ENCODE peak calls at places on chromosomes 16 and 17, in five cellular contexts. U is pancreas; Z is endothelial cell of umbilical vein; D is CD8-positive, alpha-beta memory T cell; W is testis. Q is an unnamed sample. For H3K9me3, the result is how much of the 10 kb centered on the place peaks cover.

GRCh38 chr16:1332618-1333148 is 762 bp upstream of the BAIAP3 start:
- DNase-seq in U (no peak), Z (no peak), D (no peak), W (no peak), Q (no peak)

GRCh38 chr17:2084129-2084765 is 29.3 kb downstream of the HIC1 start:
- DNase-seq in U (no peak), Z (peak), D (no peak), W (peak), Q (no peak)

GRCh38 chr16:49557070-49557446 is 183.5 kb downstream of the C16orf78 start:
- DNase-seq in U (no peak), Z (no peak), D (no peak), W (no peak), Q (no peak)

GRCh38 chr17:19724501-19725420 is 8.4 kb upstream of the SLC47A2 start:
- DNase-seq in U (peak), Z (peak), D (peak), W (peak), Q (no peak)

GRCh38 chr16:86653289-86654006 is 75.1 kb downstream of the FOXL1 start:
- DNase-seq in U (no peak), Z (no peak), D (no peak), W (no peak), Q (no peak)

GRCh38 chr17:78789663-78790181 is 7.6 kb upstream of the CYTH1 start:
- DNase-seq in U (peak), Z (no peak), D (peak), W (peak), Q (no peak)

GRCh38 chr17:36505171-36505570 is 18.7 kb downstream of the ZNHIT3 start:
- DNase-seq in U (no peak), Z (no peak), D (no peak), W (no peak), Q (no peak)

GRCh38 chr17:67421869-67422273 is 44.8 kb downstream of the PITPNC1 start:
- DNase-seq in U (no peak), Z (peak), D (peak), W (no peak), Q (no peak)

GRCh38 chr16:11535494-11535893 is 51.2 kb downstream of the LITAF start:
- DNase-seq in U (no peak), Z (no peak), D (no peak), W (no peak), Q (no peak)

GRCh38 chr17:40419559-40420331 is 2.0 kb upstream of the TOP2A start:
- DNase-seq in U (no peak), Z (peak), D (no peak), W (no peak), Q (no peak)

GRCh38 chr16:67157106-67157748 is 2.5 kb downstream of the TRADD start:
- DNase-seq in U (no peak), Z (no peak), D (no peak), W (no peak), Q (no peak)

GRCh38 chr17:78488867-78489634 is 88.1 kb downstream of the DNAH17 start:
- DNase-seq in U (no peak), Z (no peak), D (no peak), W (no peak), Q (no peak)

GRCh38 chr16:54446639-54447038 is 160.1 kb upstream of the IRX3 start:
- DNase-seq in U (no peak), Z (no peak), D (no peak), W (peak), Q (no peak)

GRCh38 chr17:2214887-2215615 is 88.5 kb downstream of the SMG6 start:
- DNase-seq in U (no peak), Z (peak), D (no peak), W (peak), Q (no peak)

GRCh38 chr17:16273499-16273898 is 56.5 kb downstream of the PIGL start:
- DNase-seq in U (no peak), Z (peak), D (no peak), W (no peak), Q (no peak)

GRCh38 chr16:87457724-87458423 is 35.0 kb downstream of the ZCCHC14 start:
- DNase-seq in U (no peak), Z (peak), D (no peak), W (no peak), Q (no peak)

GRCh38 chr16:47731252-47731651 is 270.1 kb downstream of the PHKB start:
- DNase-seq in U (no peak), Z (no peak), D (no peak), W (no peak), Q (no peak)

GRCh38 chr16:57996406-57997175 is 3.9 kb downstream of the ZNF319 start:
- DNase-seq in U (no peak), Z (no peak), D (no peak), W (no peak), Q (no peak)

GRCh38 chr17:66541461-66542182 is 239.2 kb downstream of the PRKCA start:
- DNase-seq in U (no peak), Z (no peak), D (no peak), W (peak), Q (no peak)

GRCh38 chr17:82933911-82934310 is 94.1 kb upstream of the ZNF750 start:
- DNase-seq in U (peak), Z (no peak), D (no peak), W (no peak), Q (peak)

GRCh38 chr17:66302761-66303626 is 581 bp downstream of the PRKCA start:
- DNase-seq in U (peak), Z (peak), D (peak), W (peak), Q (peak)

GRCh38 chr16:67892899-67893790 is at the start of gene PSKH1:
- DNase-seq in U (peak), Z (peak), D (peak), W (peak), Q (peak)

GRCh38 chr17:18278867-18279266 is 18.4 kb downstream of the MIEF2 start:
- DNase-seq in U (no peak), Z (no peak), D (no peak), W (no peak), Q (no peak)

GRCh38 chr17:14340968-14341412 is 40.1 kb downstream of the HS3ST3B1 start:
- DNase-seq in U (no peak), Z (no peak), D (no peak), W (no peak), Q (no peak)

GRCh38 chr16:84176192-84177053 is 10.4 kb downstream of the TAF1C start:
- DNase-seq in U (no peak), Z (no peak), D (no peak), W (no peak), Q (no peak)

GRCh38 chr16:54055864-54056263 is 230.7 kb downstream of the IRX3 start:
- DNase-seq in U (no peak), Z (peak), D (no peak), W (no peak), Q (no peak)

GRCh38 chr16:15811778-15812750 is 44.8 kb downstream of the MYH11 start:
- DNase-seq in U (no peak), Z (no peak), D (no peak), W (peak), Q (no peak)

GRCh38 chr17:10059684-10060211 is 138.7 kb downstream of the GAS7 start:
- DNase-seq in U (no peak), Z (no peak), D (no peak), W (no peak), Q (no peak)

GRCh38 chr16:27786221-27786848 is 236.4 kb downstream of the KATNIP start:
- DNase-seq in U (no peak), Z (no peak), D (no peak), W (no peak), Q (no peak)

GRCh38 chr16:12639044-12639443 is 164.6 kb downstream of the CPPED1 start:
- DNase-seq in U (no peak), Z (no peak), D (no peak), W (peak), Q (no peak)

DNA sequence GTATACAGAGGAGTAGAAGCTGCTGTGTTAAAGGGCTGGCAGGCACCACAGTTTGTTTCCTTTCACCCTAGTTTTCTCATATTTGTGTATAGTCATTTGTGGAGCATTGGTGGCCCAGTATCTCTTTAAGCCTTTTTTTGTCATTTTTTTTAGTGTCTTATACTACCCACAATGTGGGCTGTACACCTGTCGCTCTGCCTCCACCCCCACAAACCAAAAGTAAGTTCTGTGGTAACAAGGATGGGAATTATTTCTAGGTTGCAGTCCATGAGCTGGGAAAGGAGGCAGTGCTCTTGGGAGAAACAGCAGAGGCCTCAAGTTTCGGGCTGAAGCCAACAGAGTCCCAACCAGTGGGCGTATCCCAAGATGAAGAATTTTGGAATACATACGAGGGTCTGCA is 6.2 kb downstream of the ZNF75A start:
- DNase-seq in U (no peak), Z (no peak), D (no peak), W (no peak), Q (no peak)
- H3K9me3 ChIP-seq in U (under half), Z (under half), D (half or more), W (under half), Q (under half)

GRCh38 chr16:71453051-71453450 is 9.0 kb downstream of the ZNF23 start:
- DNase-seq in U (no peak), Z (no peak), D (no peak), W (no peak), Q (no peak)
- H3K9me3 ChIP-seq in U (under half), Z (under half), D (under half), W (under half), Q (under half)

GRCh38 chr16:35452471-35452870 is 1993.1 kb downstream of the TP53TG3F start:
- DNase-seq in U (no peak), Z (no peak), D (no peak), W (no peak), Q (no peak)
- H3K9me3 ChIP-seq in U (under half), Z (under half), D (under half), W (under half), Q (under half)

GRCh38 chr16:4704913-4705312 is 11.6 kb downstream of the NUDT16L1 start:
- DNase-seq in U (peak), Z (no peak), D (no peak), W (no peak), Q (no peak)
- H3K9me3 ChIP-seq in U (under half), Z (under half), D (under half), W (under half), Q (under half)

GRCh38 chr16:85422124-85422373 is 191.1 kb upstream of the GSE1 start:
- DNase-seq in U (no peak), Z (no peak), D (no peak), W (no peak), Q (peak)
- H3K9me3 ChIP-seq in U (under half), Z (under half), D (under half), W (under half), Q (under half)

GRCh38 chr16:35196313-35196712 is 1736.9 kb downstream of the TP53TG3F start:
- DNase-seq in U (peak), Z (no peak), D (no peak), W (no peak), Q (no peak)

GRCh38 chr16:35195864-35196216 is 1736.4 kb downstream of the TP53TG3F start:
- DNase-seq in U (peak), Z (no peak), D (no peak), W (no peak), Q (no peak)

GRCh38 chr16:35193956-35194355 is 1734.5 kb downstream of the TP53TG3F start:
- DNase-seq in U (no peak), Z (no peak), D (no peak), W (no peak), Q (no peak)

GRCh38 chr16:35195173-35195863 is 1735.9 kb downstream of the TP53TG3F start:
- DNase-seq in U (peak), Z (no peak), D (no peak), W (no peak), Q (no peak)

GRCh38 chr16:35194681-35195080 is 1735.3 kb downstream of the TP53TG3F start:
- DNase-seq in U (no peak), Z (no peak), D (no peak), W (no peak), Q (no peak)
- H3K9me3 ChIP-seq in U (under half), Z (under half), D (under half), W (under half), Q (under half)

DNA sequence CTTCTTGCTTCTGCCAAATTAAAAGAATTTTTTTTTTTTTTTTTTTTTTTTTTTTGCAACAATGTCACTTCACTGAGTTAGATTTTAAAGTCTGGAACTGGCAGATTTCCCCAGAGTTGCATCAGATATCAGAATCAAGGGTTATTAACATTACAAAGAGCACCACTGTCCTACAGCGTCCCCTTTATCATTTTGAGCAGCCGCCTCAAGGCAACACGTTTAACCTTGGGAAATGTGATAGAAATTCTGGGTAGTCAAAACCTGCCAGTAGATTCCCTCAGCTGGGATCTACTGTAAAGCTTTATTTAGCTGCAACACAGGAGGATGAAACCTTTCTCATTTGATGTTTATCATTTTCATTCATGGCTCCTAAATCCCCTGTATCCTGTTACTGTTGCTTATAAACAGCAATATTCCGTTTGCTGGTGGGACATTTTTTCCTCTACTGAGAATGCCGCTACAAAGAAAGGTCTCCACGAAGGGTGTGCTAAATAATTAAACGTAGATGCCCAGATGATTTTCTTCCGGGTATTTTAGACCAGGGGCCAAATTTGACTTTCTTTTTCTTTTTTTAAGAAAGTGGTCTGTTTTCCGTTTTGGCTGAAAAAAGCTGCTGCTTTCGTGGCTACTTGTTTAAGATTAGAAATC is 436.1 kb upstream of the GOT2 start:
- DNase-seq in U (no peak), Z (no peak), D (no peak), W (peak), Q (no peak)
- H3K9me3 ChIP-seq in U (under half), Z (under half), D (under half), W (under half), Q (under half)

GRCh38 chr17:30207655-30208054 is 27.8 kb downstream of the SLC6A4 start:
- DNase-seq in U (no peak), Z (no peak), D (no peak), W (no peak), Q (no peak)
- H3K9me3 ChIP-seq in U (under half), Z (under half), D (under half), W (under half), Q (under half)

GRCh38 chr17:21687136-21687953 is 5.0 kb upstream of the KCNJ18 start:
- DNase-seq in U (peak), Z (no peak), D (no peak), W (no peak), Q (no peak)
- H3K9me3 ChIP-seq in U (under half), Z (under half), D (under half), W (under half), Q (under half)

Q was measured in T-helper 17 cell.